ENCODE peak calls at places on chromosomes 5 and 9, in four cellular contexts. One of them, this sample, is unnamed.
A peak's percentile ranks its signal among the peaks of the same experiment; 100 is the strongest.

GRCh38 chr5:44945743-44946142 is 137.0 kb downstream of the MRPS30 start:
- DNase-seq in ELR: peak; percentile 23
- DNase-seq in nucleus accumbens: no peak
- DNase-seq in mucosa of descending colon: no peak
- DNase-seq in this sample: no peak

GRCh38 chr5:1594336-1595106 is 70.8 kb upstream of the LPCAT1 start:
- DNase-seq in ELR: no peak
- DNase-seq in nucleus accumbens: peak; percentile 63
- DNase-seq in mucosa of descending colon: peak; percentile 82
- DNase-seq in this sample: peak; percentile 64

GRCh38 chr5:159628703-159629102 is 287.6 kb upstream of the ADRA1B start:
- DNase-seq in ELR: no peak
- DNase-seq in nucleus accumbens: no peak
- DNase-seq in mucosa of descending colon: no peak
- DNase-seq in this sample: no peak

GRCh38 chr9:136004219-136004618 is 43.0 kb upstream of the UBAC1 start:
- DNase-seq in ELR: no peak
- DNase-seq in nucleus accumbens: no peak
- DNase-seq in mucosa of descending colon: no peak
- DNase-seq in this sample: no peak

GRCh38 chr5:136006767-136007251 is 22.0 kb upstream of the TGFBI start:
- DNase-seq in ELR: peak; percentile 100
- DNase-seq in nucleus accumbens: no peak
- DNase-seq in mucosa of descending colon: no peak
- DNase-seq in this sample: peak; percentile 70

GRCh38 chr9:35771524-35771923 is 17.4 kb upstream of the MSMP start:
- DNase-seq in ELR: peak; percentile 30
- DNase-seq in nucleus accumbens: no peak
- DNase-seq in mucosa of descending colon: peak; percentile 76
- DNase-seq in this sample: no peak

GRCh38 chr9:94865599-94866456 is 139.3 kb downstream of the AOPEP start:
- DNase-seq in ELR: no peak
- DNase-seq in nucleus accumbens: peak; percentile 20
- DNase-seq in mucosa of descending colon: no peak
- DNase-seq in this sample: no peak

GRCh38 chr9:124414612-124415011 is 630 bp downstream of the PSMB7 start:
- DNase-seq in ELR: peak; percentile 42
- DNase-seq in nucleus accumbens: no peak
- DNase-seq in mucosa of descending colon: no peak
- DNase-seq in this sample: no peak

GRCh38 chr5:106020889-106021288 is 1649.8 kb downstream of the EFNA5 start:
- DNase-seq in ELR: peak; percentile 21
- DNase-seq in nucleus accumbens: no peak
- DNase-seq in mucosa of descending colon: no peak
- DNase-seq in this sample: no peak

GRCh38 chr9:128494108-128494742 is 10.3 kb upstream of the GLE1 start:
- DNase-seq in ELR: no peak
- DNase-seq in nucleus accumbens: peak; percentile 1
- DNase-seq in mucosa of descending colon: peak; percentile 77
- DNase-seq in this sample: no peak

GRCh38 chr9:1208185-1208584 is 158.0 kb downstream of the DMRT2 start:
- DNase-seq in ELR: peak; percentile 72
- DNase-seq in nucleus accumbens: no peak
- DNase-seq in mucosa of descending colon: no peak
- DNase-seq in this sample: peak; percentile 68

GRCh38 chr9:21334603-21334968 is 618 bp downstream of the KLHL9 start:
- DNase-seq in ELR: no peak
- DNase-seq in nucleus accumbens: no peak
- DNase-seq in mucosa of descending colon: no peak
- DNase-seq in this sample: peak; percentile 6

GRCh38 chr9:135330685-135331590 is 148.6 kb upstream of the PPP1R26 start:
- DNase-seq in ELR: no peak
- DNase-seq in nucleus accumbens: no peak
- DNase-seq in mucosa of descending colon: no peak
- DNase-seq in this sample: no peak

GRCh38 chr5:177430146-177430951 is 3.9 kb downstream of the GRK6 start:
- DNase-seq in ELR: no peak
- DNase-seq in nucleus accumbens: no peak
- DNase-seq in mucosa of descending colon: no peak
- DNase-seq in this sample: no peak

GRCh38 chr9:124045076-124045829 is 33.7 kb downstream of the LHX2 start:
- DNase-seq in ELR: no peak
- DNase-seq in nucleus accumbens: no peak
- DNase-seq in mucosa of descending colon: no peak
- DNase-seq in this sample: peak; percentile 65

GRCh38 chr9:34072410-34072809 is 23.7 kb upstream of the UBAP2 start:
- DNase-seq in ELR: no peak
- DNase-seq in nucleus accumbens: no peak
- DNase-seq in mucosa of descending colon: no peak
- DNase-seq in this sample: no peak

GRCh38 chr5:152170350-152170749 is 234.7 kb downstream of the NMUR2 start:
- DNase-seq in ELR: no peak
- DNase-seq in nucleus accumbens: no peak
- DNase-seq in mucosa of descending colon: no peak
- DNase-seq in this sample: no peak

GRCh38 chr9:135887021-135887507 is 20.3 kb downstream of the CAMSAP1 start:
- DNase-seq in ELR: peak; percentile 43
- DNase-seq in nucleus accumbens: peak; percentile 55
- DNase-seq in mucosa of descending colon: no peak
- DNase-seq in this sample: peak; percentile 22

GRCh38 chr5:157607371-157608161 is 32.0 kb upstream of the ADAM19 start:
- DNase-seq in ELR: peak; percentile 97
- DNase-seq in nucleus accumbens: no peak
- DNase-seq in mucosa of descending colon: no peak
- DNase-seq in this sample: peak; percentile 11

GRCh38 chr9:124454296-124454695 is 4.0 kb downstream of the ADGRD2 start:
- DNase-seq in ELR: no peak
- DNase-seq in nucleus accumbens: no peak
- DNase-seq in mucosa of descending colon: no peak
- DNase-seq in this sample: no peak

GRCh38 chr5:175658299-175659145 is 651 bp downstream of the HRH2 start:
- DNase-seq in ELR: no peak
- DNase-seq in nucleus accumbens: no peak
- DNase-seq in mucosa of descending colon: no peak
- DNase-seq in this sample: no peak

GRCh38 chr9:103037508-103038477 is 42.7 kb downstream of the CYLC2 start:
- DNase-seq in ELR: peak; percentile 85
- DNase-seq in nucleus accumbens: no peak
- DNase-seq in mucosa of descending colon: no peak
- DNase-seq in this sample: no peak

GRCh38 chr5:29005386-29005785 is 1967.0 kb upstream of the CDH9 start:
- DNase-seq in ELR: no peak
- DNase-seq in nucleus accumbens: no peak
- DNase-seq in mucosa of descending colon: peak; percentile 4
- DNase-seq in this sample: no peak

GRCh38 chr5:169190860-169191259 is 110.1 kb downstream of the SLIT3 start:
- DNase-seq in ELR: no peak
- DNase-seq in nucleus accumbens: no peak
- DNase-seq in mucosa of descending colon: no peak
- DNase-seq in this sample: peak; percentile 37

GRCh38 chr5:79806741-79807140 is 117.1 kb downstream of the CMYA5 start:
- DNase-seq in ELR: peak; percentile 6
- DNase-seq in nucleus accumbens: peak; percentile 22
- DNase-seq in mucosa of descending colon: no peak
- DNase-seq in this sample: peak; percentile 39

GRCh38 chr9:87546704-87547103 is 49.0 kb downstream of the DAPK1 start:
- DNase-seq in ELR: no peak
- DNase-seq in nucleus accumbens: no peak
- DNase-seq in mucosa of descending colon: no peak
- DNase-seq in this sample: no peak

GRCh38 chr5:159855476-159856157 is 60.7 kb upstream of the ADRA1B start:
- DNase-seq in ELR: peak; percentile 27
- DNase-seq in nucleus accumbens: no peak
- DNase-seq in mucosa of descending colon: no peak
- DNase-seq in this sample: peak; percentile 32

This sample was measured in GM03348.